ENCODE peak calls at places on chromosome 14, in nine cellular contexts. F, E, C, W, O, M, P, U and X are unnamed samples.

GRCh38 chr14:94485944-94486841 is 10.2 kb upstream of the SERPINA9 start:
- DNase-seq in M (peak; percentile 66), U (peak; percentile 31), C (peak; percentile 18), O (peak; percentile 67), W (peak; percentile 18), E (no peak), F (peak; percentile 21), P (no peak), X (no peak)

GRCh38 chr14:59140441-59140840 is 48.0 kb upstream of the DAAM1 start:
- DNase-seq in U (no peak), M (peak; percentile 11), W (no peak), P (no peak), O (no peak), C (no peak), E (no peak), F (no peak), X (no peak)

GRCh38 chr14:33986804-33987203 is 35.9 kb upstream of the EGLN3 start:
- DNase-seq in M (peak; percentile 86), E (no peak), O (peak; percentile 91), C (peak; percentile 14), F (no peak), U (no peak), P (no peak), W (no peak), X (no peak)

GRCh38 chr14:76710093-76711010 is 50.9 kb upstream of the VASH1 start:
- DNase-seq in P (no peak), U (no peak), W (no peak), O (peak; percentile 69), C (no peak), E (no peak), F (no peak), M (peak; percentile 46), X (no peak)

GRCh38 chr14:57089901-57090300 is 178.8 kb downstream of the EXOC5 start:
- DNase-seq in O (no peak), E (no peak), M (no peak), C (no peak), W (no peak), P (no peak), U (no peak), F (no peak), X (no peak)

GRCh38 chr14:72990171-72990570 is 36.7 kb downstream of the ZFYVE1 start:
- DNase-seq in C (no peak), U (no peak), F (no peak), E (no peak), W (no peak), M (no peak), P (no peak), O (no peak), X (no peak)

GRCh38 chr14:60777856-60778578 is 43.5 kb downstream of the MNAT1 start:
- DNase-seq in E (no peak), U (no peak), P (no peak), W (no peak), C (peak; percentile 60), F (no peak), M (peak; percentile 94), O (peak; percentile 56), X (no peak)

GRCh38 chr14:53964249-53964648 is 7.6 kb upstream of the BMP4 start:
- DNase-seq in M (no peak), W (no peak), P (no peak), E (no peak), C (no peak), F (no peak), O (no peak), U (no peak), X (no peak)

GRCh38 chr14:76867536-76868452 is 41.6 kb downstream of the LRRC74A start:
- DNase-seq in E (peak; percentile 54), W (peak; percentile 4), F (no peak), U (no peak), O (no peak), M (no peak), C (no peak), P (peak; percentile 70), X (no peak)

GRCh38 chr14:68020999-68021663 is 201.6 kb downstream of the RAD51B start:
- DNase-seq in C (no peak), W (no peak), F (no peak), M (no peak), U (no peak), P (no peak), O (no peak), E (peak; percentile 18), X (no peak)

GRCh38 chr14:104194016-104194415 is 55.6 kb downstream of the KIF26A start:
- DNase-seq in W (no peak), U (no peak), O (no peak), M (no peak), P (no peak), E (no peak), F (no peak), C (no peak), X (no peak)

GRCh38 chr14:104284107-104284592 is 145.8 kb downstream of the KIF26A start:
- DNase-seq in U (no peak), M (no peak), F (no peak), P (peak; percentile 21), W (no peak), C (no peak), E (peak; percentile 56), O (no peak), X (no peak)

GRCh38 chr14:20632448-20632830 is 9.1 kb downstream of the OR6S1 start:
- DNase-seq in U (no peak), E (no peak), P (no peak), O (no peak), C (no peak), F (no peak), W (no peak), M (no peak), X (no peak)

GRCh38 chr14:71163050-71163841 is 256.0 kb downstream of the PCNX1 start:
- DNase-seq in U (no peak), C (no peak), F (no peak), E (no peak), P (no peak), W (no peak), M (no peak), O (no peak), X (no peak)

GRCh38 chr14:22644305-22644635 is at the start of gene OR6J1:
- DNase-seq in C (no peak), P (no peak), M (no peak), E (no peak), W (no peak), U (no peak), O (no peak), F (no peak), X (no peak)